ENCODE peak calls at places on chromosomes 3 and 15, in four cellular contexts. Q is IMR-90, U is K562, G is endothelial cell of umbilical vein. R is an unnamed sample. For H3K9me1, the result is how much of the 10 kb centered on the place peaks cover.

GRCh38 chr3:168091299-168091852 is 4.3 kb downstream of the GOLIM4 start:
- DNase-seq in Q (no peak), U (no peak), G (no peak), R (no peak)

GRCh38 chr3:52829906-52830463 is 487 bp downstream of the ITIH4 start:
- DNase-seq in Q (no peak), U (no peak), G (no peak), R (no peak)

GRCh38 chr3:116005404-116005803 is 382.1 kb downstream of the GAP43 start:
- DNase-seq in Q (peak), U (no peak), G (no peak), R (peak)

GRCh38 chr15:80531388-80532184 is 127.4 kb downstream of the ARNT2 start:
- DNase-seq in Q (no peak), U (no peak), G (no peak), R (no peak)

GRCh38 chr3:111723293-111723963 is 128.3 kb upstream of the ZBED2 start:
- DNase-seq in Q (peak), U (no peak), G (peak), R (no peak)

GRCh38 chr3:45098315-45098714 is 47.9 kb downstream of the CDCP1 start:
- DNase-seq in Q (no peak), U (peak), G (no peak), R (no peak)

GRCh38 chr3:126858887-126859286 is 124.0 kb upstream of the PLXNA1 start:
- DNase-seq in Q (peak), U (no peak), G (peak), R (peak)

GRCh38 chr3:74546426-74546825 is 68.0 kb downstream of the CNTN3 start:
- DNase-seq in Q (peak), U (no peak), G (no peak), R (no peak)

GRCh38 chr15:40637221-40637745 is 43.2 kb downstream of the KNL1 start:
- DNase-seq in Q (no peak), U (no peak), G (no peak), R (no peak)

GRCh38 chr3:183123891-183124290 is 24.6 kb upstream of the MCCC1 start:
- DNase-seq in Q (peak), U (no peak), G (peak), R (no peak)

GRCh38 chr15:98518823-98519561 is 129.3 kb upstream of the IGF1R start:
- DNase-seq in Q (peak), U (peak), G (peak), R (peak)

GRCh38 chr3:152196782-152197181 is 71.9 kb upstream of the MBNL1 start:
- DNase-seq in Q (no peak), U (no peak), G (no peak), R (no peak)

GRCh38 chr15:42507514-42507913 is 12.1 kb downstream of the SNAP23 start:
- DNase-seq in Q (peak), U (no peak), G (no peak), R (no peak)

GRCh38 chr3:184417619-184418327 is 37.9 kb downstream of the CHRD start:
- DNase-seq in Q (peak), U (peak), G (peak), R (peak)

GRCh38 chr3:14031271-14031670 is 93.4 kb downstream of the CHCHD4 start:
- DNase-seq in Q (peak), U (no peak), G (no peak), R (no peak)

GRCh38 chr3:37138816-37139215 is 35.6 kb downstream of the LRRFIP2 start:
- DNase-seq in Q (peak), U (no peak), G (no peak), R (no peak)

GRCh38 chr3:172156309-172156998 is 117.1 kb downstream of the FNDC3B start:
- DNase-seq in Q (no peak), U (no peak), G (no peak), R (peak)

GRCh38 chr3:30779686-30780287 is 114.7 kb downstream of the GADL1 start:
- DNase-seq in Q (peak), U (no peak), G (peak), R (no peak)

GRCh38 chr3:48240000-48240710 is 749 bp upstream of the ZNF589 start:
- DNase-seq in Q (no peak), U (no peak), G (no peak), R (no peak)

GRCh38 chr3:48244462-48244861 is 3.6 kb downstream of the ZNF589 start:
- DNase-seq in Q (no peak), U (no peak), G (no peak), R (no peak)

GRCh38 chr3:48238506-48239085 is 2.3 kb upstream of the ZNF589 start:
- DNase-seq in Q (no peak), U (no peak), G (no peak), R (no peak)

GRCh38 chr3:48243886-48244285 is 3.0 kb downstream of the ZNF589 start:
- DNase-seq in Q (no peak), U (no peak), G (no peak), R (no peak)

GRCh38 chr3:48240711-48241491 is at the start of gene ZNF589:
- DNase-seq in Q (peak), U (peak), G (peak), R (peak)
- TF ChIP-seq CTCF in Q (peak), U (peak), G (peak), R (peak)

DNA sequence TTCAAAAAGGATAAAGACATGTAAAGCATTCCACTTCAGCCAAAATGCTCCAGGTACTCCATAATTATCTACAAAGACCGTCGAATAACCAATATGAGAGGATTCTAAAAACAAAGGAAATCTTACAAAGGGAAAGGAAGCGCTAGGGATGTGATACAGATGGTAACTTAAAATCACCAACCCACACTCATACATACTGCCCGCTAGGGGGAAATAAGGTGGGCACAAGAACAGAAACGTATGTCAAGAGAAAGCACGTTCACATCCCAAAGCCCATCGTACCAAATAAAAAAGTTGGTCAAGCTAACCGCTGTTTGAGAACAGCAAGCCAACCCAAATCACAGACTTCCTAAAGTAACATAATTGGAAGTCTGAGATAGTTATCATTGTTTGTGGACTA is 429.4 kb downstream of the SHQ1 start:
- DNase-seq in Q (no peak), U (no peak), G (peak), R (no peak)
- H3K9me1 ChIP-seq in Q (under half), U (under half), G (under half), R (under half)

GRCh38 chr3:72254483-72254882 is 469.5 kb upstream of the PROK2 start:
- DNase-seq in Q (no peak), U (no peak), G (no peak), R (no peak)
- TF ChIP-seq CTCF in Q (no peak), U (no peak), G (no peak), R (no peak)

GRCh38 chr15:33146051-33146450 is 48.5 kb downstream of the FMN1 start:
- DNase-seq in Q (no peak), U (no peak), G (no peak), R (no peak)
- H3K9me1 ChIP-seq in Q (under half), U (under half), G (under half), R (under half)

R was measured in keratinocyte.